ENCODE peak calls at places on chromosomes 5 and 9, in five cellular contexts. B, J, N, W and S are unnamed samples.

GRCh38 chr9:81687521-81688261 is 1.7 kb downstream of the TLE1 start:
- DNase-seq in B (no peak), J (peak), N (peak), W (no peak), S (no peak)

GRCh38 chr5:2797981-2798380 is 46.5 kb upstream of the IRX2 start:
- DNase-seq in B (no peak), J (no peak), N (no peak), W (no peak), S (no peak)

GRCh38 chr5:114317751-114318150 is 44.1 kb upstream of the KCNN2 start:
- DNase-seq in B (no peak), J (no peak), N (no peak), W (no peak), S (no peak)

GRCh38 chr5:122908108-122908507 is 62.7 kb downstream of the SNX24 start:
- DNase-seq in B (no peak), J (no peak), N (no peak), W (no peak), S (no peak)

GRCh38 chr9:120510816-120511215 is 69.2 kb downstream of the CDK5RAP2 start:
- DNase-seq in B (no peak), J (no peak), N (no peak), W (no peak), S (no peak)

GRCh38 chr9:117703538-117703937 is 665 bp upstream of the TLR4 start:
- DNase-seq in B (no peak), J (no peak), N (no peak), W (no peak), S (no peak)

GRCh38 chr9:106921341-106921899 is 58.5 kb downstream of the ZNF462 start:
- DNase-seq in B (no peak), J (no peak), N (no peak), W (no peak), S (peak)

GRCh38 chr9:95953986-95954385 is 78.5 kb downstream of the ERCC6L2 start:
- DNase-seq in B (no peak), J (no peak), N (no peak), W (no peak), S (no peak)

GRCh38 chr5:98923961-98924360 is 4.8 kb downstream of the CHD1 start:
- DNase-seq in B (no peak), J (no peak), N (no peak), W (no peak), S (no peak)

GRCh38 chr5:142411656-142412425 is 87.0 kb upstream of the SPRY4 start:
- DNase-seq in B (no peak), J (no peak), N (no peak), W (no peak), S (no peak)

GRCh38 chr5:176530983-176531901 is 6.0 kb downstream of the RNF44 start:
- DNase-seq in B (no peak), J (no peak), N (no peak), W (no peak), S (no peak)

GRCh38 chr5:83839256-83839655 is 118.6 kb upstream of the HAPLN1 start:
- DNase-seq in B (no peak), J (no peak), N (no peak), W (no peak), S (no peak)

GRCh38 chr9:22446589-22446949 is at the start of gene DMRTA1:
- DNase-seq in B (no peak), J (peak), N (peak), W (no peak), S (no peak)

GRCh38 chr5:166961028-166961427 is 1330.4 kb upstream of the WWC1 start:
- DNase-seq in B (no peak), J (no peak), N (no peak), W (no peak), S (no peak)